ENCODE peak calls at places on chromosomes 12 and 14, in nine cellular contexts. U is psoas muscle, H is heart left ventricle, V is astrocyte of the spinal cord, T is PC-3, B is bronchial epithelial cell, Q is progenitor cell of endocrine pancreas, W is hepatocyte, A is Caco-2. I is an unnamed sample.

GRCh38 chr12:72264548-72265175 is 7.5 kb upstream of the TRHDE start:
- DNase-seq in V (peak), Q (no peak), T (peak), A (no peak), H (no peak), B (peak), U (no peak), W (peak), I (peak)

GRCh38 chr12:90618606-90619005 is 336.4 kb downstream of the CCER1 start:
- DNase-seq in U (no peak), A (no peak), V (no peak), Q (no peak), T (peak), H (no peak), B (peak), W (no peak), I (peak)

GRCh38 chr12:28191018-28191595 is 851 bp downstream of the CCDC91 start:
- DNase-seq in Q (no peak), T (peak), V (no peak), H (peak), A (no peak), U (no peak), B (peak), W (no peak), I (no peak)

GRCh38 chr12:114888458-114888857 is 204.5 kb upstream of the TBX3 start:
- DNase-seq in U (no peak), B (no peak), V (peak), A (no peak), H (no peak), Q (no peak), W (no peak), T (peak), I (peak)

GRCh38 chr14:52265248-52265647 is 2.2 kb upstream of the PTGDR start:
- DNase-seq in W (no peak), H (no peak), B (no peak), U (no peak), V (no peak), T (no peak), Q (no peak), A (no peak), I (no peak)

GRCh38 chr14:21309238-21309636 is 29.4 kb downstream of the RPGRIP1 start:
- DNase-seq in Q (no peak), H (no peak), T (no peak), B (no peak), A (no peak), W (no peak), V (no peak), U (no peak), I (no peak)

GRCh38 chr12:93322784-93323183 is 54.9 kb upstream of the NUDT4 start:
- DNase-seq in T (peak), B (peak), U (no peak), H (no peak), V (peak), Q (no peak), W (no peak), A (no peak), I (peak)

GRCh38 chr12:118544569-118544968 is 168.2 kb downstream of the SUDS3 start:
- DNase-seq in U (no peak), H (no peak), Q (no peak), B (peak), A (no peak), W (no peak), T (peak), V (no peak), I (no peak)

GRCh38 chr12:85626782-85627171 is 209.4 kb downstream of the RASSF9 start:
- DNase-seq in H (no peak), V (no peak), U (no peak), B (no peak), T (no peak), W (no peak), A (no peak), Q (no peak), I (no peak)

GRCh38 chr14:95320076-95320895 is 578 bp upstream of the CLMN start:
- DNase-seq in U (peak), H (peak), W (no peak), V (no peak), T (no peak), B (no peak), Q (peak), A (no peak), I (no peak)

GRCh38 chr12:88163371-88163770 is 21.3 kb downstream of the TMTC3 start:
- DNase-seq in U (no peak), V (no peak), W (no peak), Q (no peak), H (no peak), T (no peak), A (no peak), B (no peak), I (peak)

GRCh38 chr12:27595231-27595642 is 71.2 kb downstream of the PPFIBP1 start:
- DNase-seq in V (peak), Q (no peak), A (no peak), U (peak), T (peak), B (no peak), W (peak), H (peak), I (peak)

GRCh38 chr14:79011091-79011919 is 841.1 kb downstream of the NRXN3 start:
- DNase-seq in Q (no peak), B (peak), V (peak), A (no peak), H (no peak), W (peak), U (no peak), T (peak), I (peak)

GRCh38 chr14:30957813-30958370 is 67.6 kb upstream of the AP4S1 start:
- DNase-seq in V (no peak), U (no peak), H (no peak), W (no peak), B (no peak), Q (no peak), T (no peak), A (no peak), I (no peak)

GRCh38 chr12:59372971-59373370 is 222.9 kb upstream of the SLC16A7 start:
- DNase-seq in A (peak), H (no peak), W (peak), U (no peak), T (peak), V (peak), B (peak), Q (no peak), I (peak)

DNA sequence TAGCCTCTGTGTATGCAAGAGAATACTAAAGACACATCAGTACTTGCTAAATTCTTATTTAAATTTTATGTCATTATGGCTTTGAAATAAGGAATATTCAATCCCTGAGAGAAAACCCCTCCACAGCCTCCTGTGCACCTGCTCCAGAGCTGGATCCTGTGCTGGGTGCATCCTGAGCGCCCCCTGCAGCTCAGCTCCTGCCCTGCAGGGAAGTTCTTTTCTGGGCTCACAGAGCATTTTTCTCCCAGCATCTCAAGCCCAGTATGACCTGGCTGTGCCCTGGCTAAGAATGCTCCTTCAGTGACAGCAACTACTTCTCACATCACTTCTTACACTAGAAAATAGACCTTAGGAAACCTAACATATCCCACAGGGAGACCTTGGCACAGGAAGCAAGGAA is 1211.7 kb downstream of the TMEM121 start:
- DNase-seq in A (no peak), U (no peak), H (no peak), B (no peak), W (no peak), V (no peak), T (no peak), Q (no peak), I (no peak)
- TF ChIP-seq CTCF in A (no peak), U (no peak), H (no peak), B (no peak), W (no peak), V (no peak), T (no peak), Q (no peak), I (no peak)

DNA sequence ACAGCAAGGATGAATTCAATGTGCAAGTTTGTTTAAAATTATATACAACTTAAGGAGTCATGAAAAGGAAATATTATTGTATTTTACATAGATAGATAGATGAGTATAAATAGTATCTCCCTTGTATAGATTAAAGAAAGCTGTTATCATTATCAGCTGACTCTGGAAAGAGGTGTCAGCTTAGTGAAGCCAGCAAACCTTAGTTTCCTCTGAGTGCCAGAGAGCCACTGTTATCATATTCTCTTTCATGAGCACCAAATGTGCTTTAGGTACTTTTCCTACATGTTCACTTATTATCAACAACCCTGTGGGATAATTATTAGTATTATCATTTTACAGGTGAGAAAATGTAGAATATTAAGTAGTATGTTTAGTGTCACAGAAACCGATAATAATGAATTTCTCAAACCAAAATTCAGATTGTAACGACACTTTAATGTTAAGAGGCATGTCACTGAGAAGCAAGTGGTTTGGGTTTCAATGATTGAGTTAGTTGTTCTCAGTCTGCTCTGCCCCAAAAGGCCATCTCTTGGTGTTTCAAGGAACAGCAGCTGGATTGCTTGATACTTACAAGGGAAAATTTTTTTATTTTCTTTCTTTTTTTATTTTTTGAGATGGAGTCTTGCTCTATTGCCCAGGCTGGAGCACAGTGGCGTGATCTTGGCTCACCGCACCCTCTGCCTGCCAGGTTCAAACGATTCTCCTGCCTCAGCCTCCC is 53.7 kb downstream of the PLEKHA5 start:
- DNase-seq in W (peak), Q (no peak), A (no peak), T (no peak), B (no peak), H (no peak), V (peak), U (no peak), I (peak)
- TF ChIP-seq CTCF in W (peak), Q (peak), A (peak), T (no peak), B (no peak), H (no peak), V (peak), U (no peak), I (peak)

GRCh38 chr12:32039341-32039740 is 67.3 kb upstream of the BICD1 start:
- DNase-seq in W (peak), Q (no peak), A (no peak), V (no peak), U (no peak), B (no peak), T (no peak), H (peak), I (peak)
- TF ChIP-seq CTCF in W (no peak), Q (no peak), A (no peak), V (no peak), U (no peak), B (no peak), T (no peak), H (no peak), I (no peak)

GRCh38 chr12:121712462-121713256 is at the start of gene TMEM120B:
- DNase-seq in T (peak), W (peak), B (peak), U (peak), V (peak), A (peak), H (peak), Q (peak), I (peak)
- TF ChIP-seq CTCF in T (peak), W (peak), B (peak), U (no peak), V (peak), A (peak), H (no peak), Q (peak), I (no peak)

DNA sequence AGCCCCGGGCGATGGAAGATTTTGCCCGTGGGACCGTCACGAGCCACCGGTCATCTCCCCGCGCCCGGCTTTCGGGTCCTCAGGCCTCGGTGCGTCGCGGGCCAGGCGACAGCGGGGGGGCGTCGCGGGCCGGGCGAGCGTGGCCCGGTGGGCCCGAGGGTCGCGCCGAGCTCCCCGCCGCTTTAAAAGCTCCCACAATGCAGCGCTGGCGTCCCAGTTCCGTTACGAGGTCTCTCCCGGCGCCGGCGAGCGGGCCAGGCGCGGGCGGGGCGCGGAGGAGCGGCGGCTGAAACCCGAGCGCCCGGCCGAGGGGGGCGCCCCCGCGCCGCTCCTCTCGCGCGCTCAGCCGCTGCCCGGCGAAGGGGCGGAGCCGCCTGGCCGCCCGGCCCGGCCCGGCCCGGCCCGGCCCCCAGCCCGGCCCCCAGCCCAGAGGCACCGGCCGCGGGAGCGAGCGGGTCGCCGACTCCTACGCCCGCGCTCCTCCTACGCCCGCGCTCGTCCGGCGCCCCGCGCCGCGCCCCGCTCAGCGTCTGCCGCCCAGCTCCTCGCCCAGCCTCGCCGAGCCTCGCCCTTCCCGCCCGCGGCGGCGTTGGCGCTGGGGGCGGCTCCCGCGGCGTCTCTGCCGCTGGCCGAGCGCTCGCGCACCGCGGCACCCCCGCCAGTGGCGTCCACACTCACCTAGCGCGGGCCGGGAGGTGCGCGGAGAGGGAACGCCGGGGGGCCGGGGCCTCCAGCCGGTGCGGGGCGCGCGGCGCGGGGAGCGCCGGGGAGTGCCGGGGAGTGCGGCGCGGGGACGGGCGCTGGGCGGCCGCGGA is at the start of gene RASSF8:
- DNase-seq in H (peak), Q (peak), T (peak), W (peak), U (peak), A (peak), B (peak), V (peak), I (peak)
- TF ChIP-seq CTCF in H (no peak), Q (peak), T (no peak), W (no peak), U (no peak), A (no peak), B (no peak), V (no peak), I (no peak)

I was measured in cardiac fibroblast.